ENCODE peak calls at places on chromosomes 11 and 22, in four cellular contexts. One of them, this sample, is unnamed.

GRCh38 chr11:86798988-86799387 is 1.4 kb upstream of the PRSS23 start:
- DNase-seq in AG04450: peak; percentile 30
- DNase-seq in kidney epithelial cell: no peak
- DNase-seq in colonic mucosa: no peak
- DNase-seq in this sample: peak; percentile 68

GRCh38 chr11:73195191-73196007 is 22.7 kb upstream of the P2RY2 start:
- DNase-seq in AG04450: no peak
- DNase-seq in kidney epithelial cell: no peak
- DNase-seq in colonic mucosa: peak; percentile 75
- DNase-seq in this sample: no peak

GRCh38 chr11:107598225-107599139 is 7.5 kb downstream of the ELMOD1 start:
- DNase-seq in AG04450: no peak
- DNase-seq in kidney epithelial cell: no peak
- DNase-seq in colonic mucosa: no peak
- DNase-seq in this sample: no peak

GRCh38 chr11:34403431-34403830 is 35.3 kb upstream of the CAT start:
- DNase-seq in AG04450: no peak
- DNase-seq in kidney epithelial cell: no peak
- DNase-seq in colonic mucosa: no peak
- DNase-seq in this sample: no peak

GRCh38 chr11:75615709-75616108 is 53.1 kb downstream of the MAP6 start:
- DNase-seq in AG04450: no peak
- DNase-seq in kidney epithelial cell: no peak
- DNase-seq in colonic mucosa: no peak
- DNase-seq in this sample: no peak

GRCh38 chr11:76579047-76579751 is 91.3 kb downstream of the LRRC32 start:
- DNase-seq in AG04450: no peak
- DNase-seq in kidney epithelial cell: no peak
- DNase-seq in colonic mucosa: no peak
- DNase-seq in this sample: peak; percentile 79

GRCh38 chr22:23856721-23857605 is 712 bp upstream of the SLC2A11 start:
- DNase-seq in AG04450: no peak
- DNase-seq in kidney epithelial cell: no peak
- DNase-seq in colonic mucosa: peak; percentile 57
- DNase-seq in this sample: no peak

GRCh38 chr11:86207413-86207812 is 37.1 kb upstream of the EED start:
- DNase-seq in AG04450: no peak
- DNase-seq in kidney epithelial cell: no peak
- DNase-seq in colonic mucosa: no peak
- DNase-seq in this sample: no peak

GRCh38 chr22:42933783-42934144 is 76.7 kb upstream of the ARFGAP3 start:
- DNase-seq in AG04450: peak; percentile 82
- DNase-seq in kidney epithelial cell: peak; percentile 77
- DNase-seq in colonic mucosa: no peak
- DNase-seq in this sample: no peak

GRCh38 chr11:125401746-125402145 is 94.3 kb downstream of the FEZ1 start:
- DNase-seq in AG04450: no peak
- DNase-seq in kidney epithelial cell: no peak
- DNase-seq in colonic mucosa: peak; percentile 28
- DNase-seq in this sample: no peak

GRCh38 chr11:94525933-94526332 is 13.7 kb downstream of the C11orf97 start:
- DNase-seq in AG04450: no peak
- DNase-seq in kidney epithelial cell: peak; percentile 56
- DNase-seq in colonic mucosa: peak; percentile 92
- DNase-seq in this sample: peak; percentile 27

GRCh38 chr22:48568736-48569330 is 1258.8 kb downstream of the BRD1 start:
- DNase-seq in AG04450: no peak
- DNase-seq in kidney epithelial cell: no peak
- DNase-seq in colonic mucosa: no peak
- DNase-seq in this sample: no peak

GRCh38 chr11:17528906-17529813 is 15.1 kb downstream of the USH1C start:
- DNase-seq in AG04450: no peak
- DNase-seq in kidney epithelial cell: no peak
- DNase-seq in colonic mucosa: no peak
- DNase-seq in this sample: no peak

GRCh38 chr11:35082322-35083180 is 56.4 kb upstream of the CD44 start:
- DNase-seq in AG04450: no peak
- DNase-seq in kidney epithelial cell: peak; percentile 63
- DNase-seq in colonic mucosa: peak; percentile 59
- DNase-seq in this sample: peak; percentile 90

GRCh38 chr11:18844753-18845367 is 53.3 kb upstream of the PTPN5 start:
- DNase-seq in AG04450: no peak
- DNase-seq in kidney epithelial cell: no peak
- DNase-seq in colonic mucosa: no peak
- DNase-seq in this sample: peak; percentile 1

GRCh38 chr22:24423519-24424000 is 3.8 kb upstream of the ADORA2A start:
- DNase-seq in AG04450: no peak
- DNase-seq in kidney epithelial cell: no peak
- DNase-seq in colonic mucosa: peak; percentile 60
- DNase-seq in this sample: peak; percentile 55

GRCh38 chr22:38260760-38261477 is 11.9 kb downstream of the TMEM184B start:
- DNase-seq in AG04450: no peak
- DNase-seq in kidney epithelial cell: no peak
- DNase-seq in colonic mucosa: no peak
- DNase-seq in this sample: no peak

GRCh38 chr22:19448739-19449421 is 1.4 kb upstream of the C22orf39 start:
- DNase-seq in AG04450: no peak
- DNase-seq in kidney epithelial cell: no peak
- DNase-seq in colonic mucosa: no peak
- DNase-seq in this sample: no peak

GRCh38 chr11:120793150-120793549 is 230.8 kb upstream of the TBCEL start:
- DNase-seq in AG04450: no peak
- DNase-seq in kidney epithelial cell: no peak
- DNase-seq in colonic mucosa: no peak
- DNase-seq in this sample: no peak

GRCh38 chr11:57883630-57884029 is 122.0 kb downstream of the CTNND1 start:
- DNase-seq in AG04450: no peak
- DNase-seq in kidney epithelial cell: no peak
- DNase-seq in colonic mucosa: no peak
- DNase-seq in this sample: no peak

GRCh38 chr22:24189249-24190158 is 8.2 kb downstream of the SUSD2 start:
- DNase-seq in AG04450: peak; percentile 26
- DNase-seq in kidney epithelial cell: no peak
- DNase-seq in colonic mucosa: peak; percentile 75
- DNase-seq in this sample: peak; percentile 68

GRCh38 chr11:63854696-63855095 is 15.8 kb downstream of the MARK2 start:
- DNase-seq in AG04450: no peak
- DNase-seq in kidney epithelial cell: no peak
- DNase-seq in colonic mucosa: no peak
- DNase-seq in this sample: no peak

GRCh38 chr11:119861160-119861559 is 132.2 kb upstream of the NECTIN1 start:
- DNase-seq in AG04450: no peak
- DNase-seq in kidney epithelial cell: no peak
- DNase-seq in colonic mucosa: no peak
- DNase-seq in this sample: no peak

GRCh38 chr11:116828632-116829524 is 829 bp upstream of the APOC3 start:
- DNase-seq in AG04450: no peak
- DNase-seq in kidney epithelial cell: no peak
- DNase-seq in colonic mucosa: no peak
- DNase-seq in this sample: no peak

GRCh38 chr11:4610258-4610935 is 2.4 kb upstream of the TRIM68 start:
- DNase-seq in AG04450: no peak
- DNase-seq in kidney epithelial cell: no peak
- DNase-seq in colonic mucosa: no peak
- DNase-seq in this sample: no peak

GRCh38 chr11:131923309-131923708 is 552.9 kb downstream of the NTM start:
- DNase-seq in AG04450: no peak
- DNase-seq in kidney epithelial cell: no peak
- DNase-seq in colonic mucosa: no peak
- DNase-seq in this sample: no peak

GRCh38 chr11:12027844-12028243 is 19.4 kb upstream of the DKK3 start:
- DNase-seq in AG04450: no peak
- DNase-seq in kidney epithelial cell: no peak
- DNase-seq in colonic mucosa: no peak
- DNase-seq in this sample: no peak

GRCh38 chr11:18987454-18988231 is 48.4 kb upstream of the MRGPRX1 start:
- DNase-seq in AG04450: no peak
- DNase-seq in kidney epithelial cell: peak; percentile 16
- DNase-seq in colonic mucosa: no peak
- DNase-seq in this sample: no peak

DNA sequence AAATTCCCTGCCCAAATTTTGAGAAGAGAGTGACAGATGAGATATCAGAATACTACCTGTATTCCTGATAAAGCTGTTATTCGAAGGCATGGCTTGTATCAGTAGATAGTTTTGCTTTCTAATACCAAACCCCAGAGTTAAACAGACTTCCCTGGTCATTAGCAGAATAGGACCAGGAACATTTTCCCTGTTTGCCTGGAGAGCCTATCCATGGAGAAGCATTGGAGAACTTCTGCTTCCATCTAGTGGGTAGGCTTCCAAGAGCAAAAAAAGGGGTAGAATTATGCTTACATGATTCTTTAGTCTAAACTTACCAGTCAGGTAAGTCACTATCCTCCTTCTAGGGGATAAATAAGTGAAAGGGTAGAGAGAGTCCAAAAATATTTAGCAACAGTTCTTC is 14.2 kb downstream of the PDE3B start:
- DNase-seq in AG04450: no peak
- DNase-seq in kidney epithelial cell: no peak
- DNase-seq in colonic mucosa: no peak
- DNase-seq in this sample: no peak
- H3K4me3 ChIP-seq in AG04450: no peak overlapping the region
- H3K4me3 ChIP-seq in kidney epithelial cell: no peak overlapping the region
- H3K4me3 ChIP-seq in colonic mucosa: no peak overlapping the region
- H3K4me3 ChIP-seq in this sample: no peak overlapping the region

DNA sequence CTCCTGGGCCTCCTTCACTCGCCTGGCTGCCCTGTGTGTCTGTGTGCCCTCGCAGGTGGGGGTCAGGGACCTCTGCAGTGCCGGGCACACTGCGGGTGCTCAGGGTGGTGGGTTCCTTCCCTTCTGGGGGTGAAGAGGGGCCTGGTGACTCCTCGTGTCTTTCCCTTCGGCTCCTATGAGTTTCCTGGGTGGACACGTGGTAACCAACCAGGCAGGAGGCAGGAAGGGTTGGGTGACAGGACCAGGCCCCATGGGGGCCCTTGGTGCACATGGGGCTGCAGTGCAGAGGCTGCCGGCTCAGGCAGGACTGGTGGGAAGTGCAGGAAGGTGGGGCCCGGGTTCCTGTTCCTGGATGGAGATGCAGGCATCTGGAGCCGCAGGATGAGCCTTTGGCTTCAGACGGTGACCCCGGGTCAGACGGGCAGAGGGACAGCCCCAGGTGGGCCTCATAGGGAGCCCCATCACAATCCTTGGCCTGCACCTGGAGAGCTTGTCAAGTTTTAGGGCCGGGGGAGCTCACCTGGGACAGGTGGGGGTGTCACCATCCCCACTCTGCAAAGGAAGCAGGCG is 9.6 kb downstream of the FRMD8 start:
- DNase-seq in AG04450: no peak
- DNase-seq in kidney epithelial cell: no peak
- DNase-seq in colonic mucosa: no peak
- DNase-seq in this sample: no peak
- H3K4me3 ChIP-seq in AG04450: no peak overlapping the region
- H3K4me3 ChIP-seq in kidney epithelial cell: no peak overlapping the region
- H3K4me3 ChIP-seq in colonic mucosa: no peak overlapping the region
- H3K4me3 ChIP-seq in this sample: no peak overlapping the region

DNA sequence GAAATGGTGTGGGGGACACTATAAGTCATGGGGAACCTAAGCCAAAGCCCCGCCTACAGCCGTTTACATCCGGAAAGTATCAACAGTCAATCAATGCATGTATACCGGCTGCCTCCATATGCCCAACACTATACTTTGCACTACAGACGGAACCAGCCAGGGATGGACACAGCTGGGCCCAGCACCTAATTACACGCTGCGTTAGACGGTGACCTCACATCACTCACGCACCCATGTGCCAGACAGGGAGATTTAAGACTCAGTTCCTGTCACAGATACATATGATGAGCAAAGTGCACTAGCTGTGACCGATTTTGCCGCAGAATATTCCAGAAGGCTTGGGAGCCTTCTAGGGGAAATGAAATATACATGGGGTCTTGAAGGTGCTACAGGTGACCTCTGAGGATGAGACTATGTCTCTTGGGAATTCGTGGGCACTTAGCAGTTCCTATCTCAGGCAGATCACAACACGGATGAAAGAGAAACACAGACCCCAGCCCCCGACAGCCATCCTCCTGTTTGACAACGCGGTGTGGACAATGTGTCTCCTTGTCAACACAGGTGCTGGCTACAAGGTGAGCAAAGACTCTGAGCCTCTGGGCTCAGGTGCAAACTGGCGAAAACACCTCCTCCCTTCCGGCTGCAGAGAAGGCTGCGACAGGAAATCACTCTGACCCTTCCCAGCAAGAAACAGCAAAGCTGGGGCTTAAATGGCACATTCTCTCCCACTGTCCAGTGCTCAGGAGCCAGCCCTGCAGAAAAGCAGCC is 8.0 kb downstream of the AHNAK start:
- DNase-seq in AG04450: no peak
- DNase-seq in kidney epithelial cell: no peak
- DNase-seq in colonic mucosa: peak; percentile 50
- DNase-seq in this sample: no peak
- H3K4me3 ChIP-seq in AG04450: peak overlapping the region; percentile 46
- H3K4me3 ChIP-seq in kidney epithelial cell: no peak overlapping the region
- H3K4me3 ChIP-seq in colonic mucosa: peak overlapping the region; percentile 0
- H3K4me3 ChIP-seq in this sample: no peak overlapping the region

DNA sequence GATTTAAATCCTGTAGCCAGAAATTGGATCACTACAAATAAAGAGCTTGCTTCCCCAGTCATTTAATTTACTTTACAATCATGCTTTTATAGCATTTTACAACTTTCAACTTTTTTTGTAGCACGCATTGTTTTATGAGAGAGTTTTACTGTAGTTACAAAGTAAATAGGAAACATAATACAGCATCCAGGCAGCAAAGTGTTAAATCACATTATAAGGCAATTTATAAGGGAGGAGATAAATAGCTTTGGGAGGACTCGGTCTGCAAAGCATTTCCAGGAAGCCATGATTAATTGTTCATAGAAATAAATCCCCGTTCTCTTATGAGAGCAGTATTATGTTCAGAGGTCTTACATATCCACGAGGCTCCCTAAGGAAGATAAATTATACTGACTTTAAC is 792.5 kb upstream of the RAG2 start:
- DNase-seq in AG04450: no peak
- DNase-seq in kidney epithelial cell: no peak
- DNase-seq in colonic mucosa: no peak
- DNase-seq in this sample: no peak
- H3K4me3 ChIP-seq in AG04450: no peak overlapping the region
- H3K4me3 ChIP-seq in kidney epithelial cell: no peak overlapping the region
- H3K4me3 ChIP-seq in colonic mucosa: no peak overlapping the region
- H3K4me3 ChIP-seq in this sample: no peak overlapping the region